ENCODE peak calls at places on chromosomes 1 and 21, in ten cellular contexts. P is endothelial cell of umbilical vein, K is hepatocyte, N is astrocyte of the spinal cord, G is kidney epithelial cell, J is body of pancreas, B is cardiac fibroblast, Q is tibial artery, F is H9, W is choroid plexus epithelial cell. L is an unnamed sample.

GRCh38 chr21:41750532-41751151 is 16.2 kb downstream of the RIPK4 start:
- DNase-seq in P (no peak), K (no peak), N (no peak), G (no peak), J (no peak), B (no peak), Q (no peak), F (no peak), W (no peak), L (no peak)

GRCh38 chr1:152347116-152347728 is 12.6 kb downstream of the FLG2 start:
- DNase-seq in P (peak), K (peak), N (peak), G (peak), J (peak), B (peak), Q (no peak), F (no peak), W (peak), L (peak)

GRCh38 chr1:33060579-33061083 is 20.3 kb upstream of the AZIN2 start:
- DNase-seq in P (peak), K (no peak), N (peak), G (no peak), J (no peak), B (peak), Q (no peak), F (no peak), W (peak), L (peak)

GRCh38 chr21:16800536-16800935 is 712.3 kb upstream of the CXADR start:
- DNase-seq in P (peak), K (no peak), N (no peak), G (no peak), J (no peak), B (peak), Q (no peak), F (no peak), W (no peak), L (peak)

GRCh38 chr21:29105218-29105617 is 25.2 kb upstream of the MAP3K7CL start:
- DNase-seq in P (no peak), K (peak), N (no peak), G (peak), J (no peak), B (peak), Q (no peak), F (no peak), W (peak), L (peak)

GRCh38 chr1:1420654-1421134 is 382 bp downstream of the ANKRD65 start:
- DNase-seq in P (no peak), K (no peak), N (no peak), G (no peak), J (peak), B (no peak), Q (no peak), F (peak), W (no peak), L (no peak)

GRCh38 chr21:42350271-42350885 is 416 bp downstream of the TFF2 start:
- DNase-seq in P (no peak), K (no peak), N (no peak), G (no peak), J (no peak), B (no peak), Q (peak), F (no peak), W (no peak), L (no peak)

GRCh38 chr1:244881552-244882280 is 17.4 kb upstream of the HNRNPU start:
- DNase-seq in P (no peak), K (no peak), N (no peak), G (no peak), J (no peak), B (no peak), Q (no peak), F (peak), W (no peak), L (no peak)

GRCh38 chr1:233707153-233707905 is 93.4 kb downstream of the KCNK1 start:
- DNase-seq in P (no peak), K (peak), N (peak), G (no peak), J (peak), B (peak), Q (no peak), F (no peak), W (no peak), L (peak)

GRCh38 chr1:11645670-11646265 is 8.5 kb downstream of the FBXO2 start:
- DNase-seq in P (peak), K (peak), N (peak), G (no peak), J (peak), B (peak), Q (peak), F (peak), W (peak), L (peak)

GRCh38 chr1:62688687-62689085 is 500 bp upstream of the DOCK7 start:
- DNase-seq in P (no peak), K (no peak), N (no peak), G (no peak), J (no peak), B (no peak), Q (no peak), F (no peak), W (peak), L (peak)

GRCh38 chr1:25614466-25615171 is 2.0 kb upstream of the MAN1C1 start:
- DNase-seq in P (no peak), K (no peak), N (no peak), G (no peak), J (no peak), B (no peak), Q (no peak), F (no peak), W (no peak), L (no peak)

DNA sequence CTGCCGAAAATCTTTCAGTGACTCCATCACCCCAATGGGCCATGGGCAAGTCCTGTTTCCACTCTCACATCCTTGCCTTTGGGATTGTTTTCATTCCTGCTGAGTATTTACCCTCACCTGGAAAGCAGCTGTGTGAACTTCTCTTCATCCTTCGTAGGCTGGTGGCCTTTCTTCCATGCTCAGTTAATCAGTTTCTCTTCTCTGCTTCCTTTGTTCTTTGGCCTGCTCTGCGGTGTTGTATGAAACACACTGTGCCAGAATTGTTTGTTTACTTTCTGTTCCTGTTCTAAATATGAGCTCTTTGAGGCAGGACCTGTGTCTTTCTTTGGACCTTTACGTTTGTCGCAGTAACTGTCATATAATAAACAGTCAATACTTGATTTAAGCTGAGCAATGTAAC is 48.6 kb downstream of the ITSN1 start:
- DNase-seq in P (no peak), K (no peak), N (no peak), G (no peak), J (no peak), B (no peak), Q (no peak), F (no peak), W (no peak), L (no peak)
- TF ChIP-seq CTCF in P (no peak), K (no peak), N (no peak), G (no peak), J (no peak), B (no peak), Q (no peak), F (no peak), W (no peak), L (no peak)

GRCh38 chr1:245988393-245989078 is 518.5 kb downstream of the SMYD3 start:
- DNase-seq in P (no peak), K (no peak), N (no peak), G (no peak), J (no peak), B (peak), Q (no peak), F (no peak), W (no peak), L (peak)

GRCh38 chr1:245987997-245988392 is 519.1 kb downstream of the SMYD3 start:
- DNase-seq in P (no peak), K (no peak), N (no peak), G (no peak), J (no peak), B (no peak), Q (no peak), F (no peak), W (no peak), L (no peak)

GRCh38 chr1:245987577-245987976 is 519.5 kb downstream of the SMYD3 start:
- DNase-seq in P (no peak), K (no peak), N (no peak), G (no peak), J (no peak), B (no peak), Q (no peak), F (no peak), W (no peak), L (no peak)

GRCh38 chr1:245986404-245987221 is 520.5 kb downstream of the SMYD3 start:
- DNase-seq in P (peak), K (peak), N (peak), G (no peak), J (no peak), B (peak), Q (no peak), F (no peak), W (peak), L (peak)

DNA sequence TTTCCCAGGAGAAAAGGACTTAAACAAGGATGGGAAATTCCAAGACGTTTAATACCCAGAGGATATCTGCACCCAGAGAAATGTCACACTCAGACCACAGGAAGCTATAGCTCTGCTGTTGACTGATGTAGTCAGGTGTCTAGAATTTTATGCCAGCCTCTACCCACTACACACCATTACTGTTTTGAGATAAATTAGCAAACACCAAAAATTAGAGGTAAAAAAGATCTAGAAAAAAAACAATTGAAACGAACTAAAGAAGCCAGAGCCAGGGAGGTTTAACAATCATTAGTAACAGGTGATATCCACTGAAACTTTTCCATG is 519.9 kb downstream of the SMYD3 start:
- DNase-seq in P (no peak), K (no peak), N (no peak), G (no peak), J (no peak), B (no peak), Q (no peak), F (no peak), W (no peak), L (no peak)
- TF ChIP-seq CTCF in P (no peak), K (no peak), N (no peak), G (no peak), J (no peak), B (no peak), Q (no peak), F (no peak), W (no peak), L (no peak)

GRCh38 chr1:178396789-178397188 is 100.0 kb downstream of the CLEC20A start:
- DNase-seq in P (no peak), K (no peak), N (no peak), G (no peak), J (no peak), B (no peak), Q (no peak), F (no peak), W (no peak), L (no peak)
- TF ChIP-seq CTCF in P (no peak), K (no peak), N (no peak), G (no peak), J (no peak), B (peak), Q (no peak), F (no peak), W (no peak), L (no peak)

GRCh38 chr1:28581531-28582247 is 10.4 kb upstream of the RAB42 start:
- DNase-seq in P (peak), K (peak), N (peak), G (peak), J (peak), B (peak), Q (peak), F (peak), W (peak), L (peak)
- TF ChIP-seq CTCF in P (no peak), K (no peak), N (no peak), G (no peak), J (peak), B (no peak), Q (peak), F (no peak), W (peak), L (no peak)

GRCh38 chr1:110477445-110477957 is 26.6 kb downstream of the PROK1 start:
- DNase-seq in P (no peak), K (no peak), N (no peak), G (no peak), J (no peak), B (no peak), Q (no peak), F (peak), W (no peak), L (no peak)
- TF ChIP-seq CTCF in P (peak), K (peak), N (peak), G (peak), J (no peak), B (peak), Q (no peak), F (peak), W (peak), L (peak)

GRCh38 chr1:82015444-82015843 is 214.7 kb downstream of the ADGRL2 start:
- DNase-seq in P (no peak), K (no peak), N (no peak), G (no peak), J (no peak), B (no peak), Q (no peak), F (no peak), W (no peak), L (no peak)

GRCh38 chr1:82019512-82019911 is 218.8 kb downstream of the ADGRL2 start:
- DNase-seq in P (no peak), K (no peak), N (no peak), G (no peak), J (no peak), B (no peak), Q (no peak), F (no peak), W (no peak), L (no peak)

GRCh38 chr1:82007804-82008203 is 207.1 kb downstream of the ADGRL2 start:
- DNase-seq in P (no peak), K (no peak), N (no peak), G (no peak), J (no peak), B (no peak), Q (no peak), F (no peak), W (no peak), L (no peak)

GRCh38 chr1:82018319-82018718 is 217.6 kb downstream of the ADGRL2 start:
- DNase-seq in P (no peak), K (no peak), N (no peak), G (no peak), J (no peak), B (no peak), Q (no peak), F (no peak), W (no peak), L (no peak)

DNA sequence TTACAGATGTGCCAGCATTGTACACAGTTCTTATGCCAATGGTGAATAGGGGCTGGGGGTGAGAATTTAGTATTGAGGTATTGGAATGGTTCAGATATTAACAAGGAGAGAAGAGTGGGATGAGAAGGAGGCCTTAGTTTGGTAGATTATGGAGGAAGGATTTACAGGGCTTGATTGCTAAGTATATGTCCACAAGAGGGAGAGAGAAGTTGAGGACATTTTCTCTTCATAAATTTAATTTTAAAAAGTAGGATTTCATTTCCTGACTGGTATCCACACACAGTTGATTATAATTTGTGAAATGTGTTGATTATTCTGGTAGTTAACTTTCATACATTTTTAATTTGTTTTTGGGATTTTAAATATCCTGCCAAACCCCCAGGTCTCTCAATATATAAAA is 213.0 kb downstream of the ADGRL2 start:
- DNase-seq in P (no peak), K (no peak), N (no peak), G (no peak), J (no peak), B (peak), Q (no peak), F (no peak), W (peak), L (peak)
- TF ChIP-seq CTCF in P (no peak), K (no peak), N (peak), G (no peak), J (no peak), B (peak), Q (no peak), F (peak), W (peak), L (peak)

DNA sequence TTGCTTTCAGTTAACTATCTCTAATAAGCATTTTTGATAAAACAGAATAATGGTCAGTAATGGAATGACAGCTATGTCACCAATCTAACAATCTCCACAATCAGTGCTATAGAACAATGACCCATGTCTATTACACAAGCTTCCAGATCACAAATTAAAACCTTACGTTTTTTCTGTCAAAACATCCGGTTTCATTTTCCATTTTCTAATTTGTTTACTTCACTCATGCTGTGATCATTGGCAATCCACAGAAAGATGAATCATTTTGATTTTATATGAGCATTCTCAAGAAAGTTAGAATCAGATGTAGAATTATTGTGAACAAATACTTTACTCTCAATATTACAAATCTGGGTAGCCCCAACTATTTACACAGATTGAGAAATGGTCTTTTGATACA is 80.3 kb downstream of the KCNT2 start:
- DNase-seq in P (no peak), K (no peak), N (no peak), G (no peak), J (no peak), B (no peak), Q (no peak), F (no peak), W (peak), L (no peak)
- TF ChIP-seq CTCF in P (no peak), K (no peak), N (no peak), G (no peak), J (no peak), B (no peak), Q (no peak), F (no peak), W (no peak), L (no peak)

GRCh38 chr1:219931033-219931432 is 2.7 kb upstream of the SLC30A10 start:
- DNase-seq in P (no peak), K (peak), N (no peak), G (no peak), J (no peak), B (no peak), Q (no peak), F (no peak), W (no peak), L (no peak)

GRCh38 chr1:219927298-219927955 is 930 bp downstream of the SLC30A10 start:
- DNase-seq in P (no peak), K (no peak), N (no peak), G (no peak), J (no peak), B (no peak), Q (no peak), F (no peak), W (no peak), L (no peak)

GRCh38 chr1:219928791-219929118 is 398 bp upstream of the SLC30A10 start:
- DNase-seq in P (no peak), K (no peak), N (no peak), G (no peak), J (no peak), B (no peak), Q (no peak), F (peak), W (no peak), L (no peak)

GRCh38 chr1:219926363-219926998 is 1.9 kb downstream of the SLC30A10 start:
- DNase-seq in P (no peak), K (peak), N (no peak), G (no peak), J (no peak), B (no peak), Q (no peak), F (no peak), W (no peak), L (no peak)

DNA sequence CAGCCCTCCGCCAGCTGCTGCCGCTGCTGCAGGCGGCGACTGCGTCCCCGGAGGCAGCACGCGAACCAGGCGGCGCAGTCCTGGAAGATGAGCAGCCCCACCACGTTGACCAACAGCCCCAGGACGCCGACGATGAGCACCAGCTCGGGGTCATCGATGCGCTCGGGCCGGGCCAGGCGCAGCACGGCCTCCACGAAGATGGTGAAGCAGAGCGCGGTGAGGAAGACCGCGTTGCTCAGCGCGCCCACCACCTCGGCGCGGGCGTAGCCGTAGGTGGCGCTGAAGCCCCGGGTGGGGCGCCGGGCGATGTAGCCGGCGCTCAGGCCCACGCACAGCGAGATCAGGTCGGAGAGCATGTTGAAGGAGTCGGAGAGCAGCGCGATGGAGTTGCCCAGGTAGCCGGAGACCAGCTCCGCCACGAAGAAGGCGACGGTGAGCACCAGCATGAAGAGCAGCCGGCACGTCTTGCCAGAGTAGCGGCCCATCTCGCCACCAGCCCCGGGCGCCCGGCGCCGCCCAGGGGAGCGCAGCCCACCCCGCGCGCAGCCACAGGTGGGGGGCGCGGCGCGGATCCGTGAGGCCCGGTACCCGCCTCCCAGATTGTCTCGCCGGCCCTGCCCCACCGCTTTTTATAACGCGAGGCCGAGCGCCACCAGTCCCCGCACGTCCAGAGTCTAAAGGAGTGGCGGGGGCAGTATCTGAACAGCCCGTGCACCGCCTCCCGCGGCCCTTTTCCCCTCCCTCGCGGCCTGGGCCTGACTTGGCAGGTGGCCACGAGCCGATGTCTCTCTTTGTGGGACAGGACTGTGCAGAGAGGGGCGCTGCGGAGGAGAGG is at the start of gene SLC30A10:
- DNase-seq in P (peak), K (peak), N (no peak), G (no peak), J (peak), B (peak), Q (no peak), F (peak), W (no peak), L (peak)
- TF ChIP-seq CTCF in P (peak), K (peak), N (no peak), G (no peak), J (no peak), B (no peak), Q (no peak), F (no peak), W (no peak), L (no peak)